ENCODE peak calls at places on chromosomes 2 and 18, in nine cellular contexts. H is pancreas, X is AG04450, R is endothelial cell, C is ovary, K is left ventricle myocardium inferior, E is HFFc6, A is transverse colon, B is lung. O is an unnamed sample.
A peak's percentile ranks its signal among the peaks of the same experiment; 100 is the strongest.

GRCh38 chr2:197108758-197109157 is 182.3 kb upstream of the PGAP1 start:
- DNase-seq in C (peak; percentile 66), X (no peak), R (no peak), H (no peak), A (peak; percentile 27), E (peak; percentile 89), K (peak; percentile 82), B (no peak), O (peak; percentile 60)

GRCh38 chr2:47043142-47043890 is 111.8 kb downstream of the STPG4 start:
- DNase-seq in R (peak; percentile 23), A (peak; percentile 39), K (peak; percentile 61), C (peak; percentile 61), H (no peak), X (peak; percentile 85), E (peak; percentile 93), B (peak; percentile 63), O (peak; percentile 69)

GRCh38 chr18:58172031-58172430 is 128.0 kb downstream of the NEDD4L start:
- DNase-seq in X (no peak), A (no peak), B (no peak), E (no peak), R (no peak), K (no peak), H (no peak), C (no peak), O (no peak)

GRCh38 chr2:172108587-172108930 is 5.9 kb upstream of the DLX2 start:
- DNase-seq in C (no peak), R (no peak), B (no peak), K (no peak), H (peak; percentile 30), A (no peak), X (no peak), E (no peak), O (no peak)

GRCh38 chr2:105329561-105330495 is at the start of gene TGFBRAP1:
- DNase-seq in E (no peak), C (peak; percentile 44), K (peak; percentile 60), B (peak; percentile 35), X (no peak), A (peak; percentile 62), R (peak; percentile 69), H (peak; percentile 73), O (peak; percentile 69)

GRCh38 chr2:139394801-139395200 is 614.6 kb upstream of the NXPH2 start:
- DNase-seq in K (no peak), X (no peak), C (no peak), B (no peak), A (no peak), H (no peak), E (no peak), R (no peak), O (no peak)

GRCh38 chr2:101395545-101396351 is 8.4 kb upstream of the CREG2 start:
- DNase-seq in H (no peak), A (no peak), R (no peak), E (no peak), B (no peak), C (no peak), K (no peak), X (no peak), O (no peak)

GRCh38 chr2:12076810-12077209 is 330.4 kb downstream of the LPIN1 start:
- DNase-seq in E (no peak), B (no peak), K (no peak), H (no peak), C (no peak), X (no peak), A (no peak), R (no peak), O (no peak)

GRCh38 chr2:202918860-202919259 is 6.8 kb downstream of the CARF start:
- DNase-seq in E (no peak), X (no peak), C (no peak), R (no peak), H (no peak), K (no peak), A (no peak), B (no peak), O (no peak)

GRCh38 chr2:213199871-213200270 is 48.5 kb upstream of the IKZF2 start:
- DNase-seq in E (no peak), K (no peak), X (no peak), C (no peak), H (no peak), A (no peak), B (no peak), R (no peak), O (no peak)

GRCh38 chr2:137187258-137187657 is 421.9 kb downstream of the THSD7B start:
- DNase-seq in A (no peak), E (no peak), K (no peak), R (no peak), X (no peak), B (no peak), C (no peak), H (no peak), O (no peak)

GRCh38 chr2:69566669-69567068 is 76.9 kb downstream of the AAK1 start:
- DNase-seq in B (no peak), X (no peak), A (no peak), C (no peak), R (no peak), K (no peak), E (no peak), H (no peak), O (no peak)

GRCh38 chr18:49846263-49846662 is 32.9 kb upstream of the ACAA2 start:
- DNase-seq in E (peak; percentile 61), R (no peak), H (no peak), C (no peak), B (peak; percentile 28), X (no peak), A (no peak), K (no peak), O (no peak)

GRCh38 chr2:231152800-231153557 is 28.1 kb upstream of the HTR2B start:
- DNase-seq in C (peak; percentile 62), X (peak; percentile 55), B (no peak), H (no peak), E (peak; percentile 15), A (no peak), K (no peak), R (no peak), O (no peak)

GRCh38 chr2:240820014-240820606 is at the start of gene KIF1A:
- DNase-seq in B (no peak), E (no peak), K (peak; percentile 11), R (peak; percentile 62), C (no peak), A (no peak), X (no peak), H (peak; percentile 86), O (peak; percentile 94)

DNA sequence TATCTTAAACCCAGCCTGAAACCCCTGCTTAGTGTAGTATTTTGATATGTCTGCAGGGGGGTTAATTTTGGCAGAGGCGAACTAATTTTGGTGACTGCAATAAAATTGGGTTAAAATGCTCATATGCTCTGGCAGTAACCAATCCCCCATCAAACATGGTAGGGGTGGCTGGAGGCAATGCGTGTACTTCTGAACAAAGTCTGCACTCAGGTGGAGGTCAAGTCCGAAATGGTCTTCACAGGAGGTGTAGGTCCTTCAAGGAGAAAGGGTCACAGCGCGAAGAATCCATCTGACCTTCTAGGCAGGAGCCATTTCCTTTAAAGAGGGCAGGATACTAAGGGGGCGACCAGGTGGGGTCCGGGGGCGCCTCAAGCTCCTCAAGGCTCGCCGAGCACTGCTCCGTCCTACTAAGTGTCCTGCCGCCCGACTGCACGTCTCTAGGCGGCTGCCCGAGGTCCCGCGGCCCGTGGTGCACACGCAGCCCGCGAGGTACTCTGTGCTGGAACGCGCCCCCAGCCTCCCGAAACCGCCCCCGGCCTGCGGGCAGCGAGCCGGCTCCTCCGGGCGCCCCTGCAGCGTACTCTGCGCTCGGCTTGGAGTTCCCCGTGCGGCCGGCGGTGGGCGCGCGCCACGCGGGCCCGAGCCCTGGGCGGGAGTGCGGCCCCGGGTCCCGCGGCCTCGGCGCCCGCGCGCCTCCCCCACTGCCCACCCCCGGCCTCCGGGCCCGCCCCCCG is 1.7 kb upstream of the LDLRAD4 start:
- DNase-seq in R (peak; percentile 68), X (no peak), B (no peak), H (peak; percentile 64), K (peak; percentile 59), A (peak; percentile 53), E (no peak), C (peak; percentile 42), O (peak; percentile 65)
- TF ChIP-seq CTCF in R (peak; percentile 11), X (no peak), B (no peak), H (no peak), K (peak; percentile 61), A (peak; percentile 39), E (no peak), C (peak; percentile 16), O (peak; percentile 27)

GRCh38 chr2:159290289-159290907 is 3.9 kb upstream of the WDSUB1 start:
- DNase-seq in B (peak; percentile 51), R (no peak), X (peak; percentile 72), C (no peak), A (no peak), E (peak; percentile 71), K (no peak), H (no peak), O (no peak)

GRCh38 chr2:159285929-159286708 is at the start of gene WDSUB1:
- DNase-seq in A (peak; percentile 73), K (peak; percentile 76), X (no peak), B (peak; percentile 71), C (peak; percentile 77), E (peak; percentile 46), R (peak; percentile 55), H (peak; percentile 88), O (peak; percentile 60)

GRCh38 chr2:159286709-159287441 is 372 bp upstream of the WDSUB1 start:
- DNase-seq in K (peak; percentile 99), R (peak; percentile 99), C (peak; percentile 98), A (peak; percentile 100), E (peak; percentile 85), B (peak; percentile 98), H (peak; percentile 99), X (peak; percentile 72), O (peak; percentile 98)

GRCh38 chr2:159285433-159285832 is 1.1 kb downstream of the WDSUB1 start:
- DNase-seq in H (no peak), X (no peak), K (no peak), C (no peak), E (no peak), R (no peak), B (no peak), A (no peak), O (no peak)

GRCh38 chr2:159287733-159288132 is 1.2 kb upstream of the WDSUB1 start:
- DNase-seq in R (no peak), H (no peak), E (no peak), A (no peak), K (no peak), X (no peak), C (no peak), B (no peak), O (no peak)
- TF ChIP-seq CTCF in R (no peak), H (no peak), E (no peak), A (no peak), K (no peak), X (no peak), C (no peak), B (no peak), O (no peak)

GRCh38 chr2:207871506-207871905 is 101.8 kb upstream of the FZD5 start:
- DNase-seq in H (no peak), B (no peak), K (no peak), C (no peak), E (no peak), X (no peak), R (no peak), A (no peak), O (no peak)
- TF ChIP-seq CTCF in H (no peak), B (no peak), K (no peak), C (no peak), E (no peak), X (no peak), R (no peak), A (no peak), O (no peak)

DNA sequence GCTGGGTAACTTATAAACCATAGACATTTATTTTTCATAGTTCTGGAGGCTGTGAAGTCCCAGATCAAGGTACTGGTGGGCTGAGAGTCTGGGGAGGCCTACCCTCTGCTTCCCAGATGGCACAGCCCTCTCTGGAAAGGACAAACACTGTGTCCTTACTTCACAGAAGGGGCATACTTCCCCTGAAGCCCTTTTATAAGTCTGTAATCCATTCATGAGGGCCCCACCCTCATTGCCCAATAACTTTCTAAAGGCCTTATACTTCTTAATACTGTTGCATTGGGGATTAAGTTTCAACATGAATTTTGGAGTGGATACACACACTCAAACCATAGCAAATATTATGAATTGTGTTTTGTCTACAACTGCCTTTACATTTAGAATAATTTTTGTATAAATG is 36.0 kb downstream of the ATIC start:
- DNase-seq in K (no peak), B (no peak), E (no peak), R (no peak), H (no peak), C (no peak), X (no peak), A (no peak), O (no peak)
- TF ChIP-seq CTCF in K (no peak), B (no peak), E (no peak), R (no peak), H (no peak), C (no peak), X (no peak), A (no peak), O (no peak)

O was measured in glutamatergic neuron.